ENCODE peak calls at places on chromosomes 4 and X, in five cellular contexts. D is IMR-90, A is endothelial cell of umbilical vein, G is A549, Q is heart right ventricle. Y is an unnamed sample.
A peak's percentile ranks its signal among the peaks of the same experiment; 100 is the strongest.

GRCh38 chrX:110418220-110418856 is 59.7 kb downstream of the RTL9 start:
- DNase-seq in D (peak; percentile 81), A (peak; percentile 30), G (peak; percentile 49), Q (no peak), Y (peak; percentile 60)

GRCh38 chrX:1442724-1443367 is 9.9 kb downstream of the ASMTL start:
- DNase-seq in D (no peak), A (no peak), G (no peak), Q (no peak), Y (peak; percentile 34)

GRCh38 chr4:88162636-88163035 is 4.2 kb upstream of the ABCG2 start:
- DNase-seq in D (no peak), A (peak; percentile 43), G (no peak), Q (no peak), Y (no peak)

GRCh38 chr4:81319657-81320056 is 104.6 kb upstream of the PRKG2 start:
- DNase-seq in D (no peak), A (no peak), G (no peak), Q (no peak), Y (no peak)

GRCh38 chr4:76898949-76899640 is 1.2 kb upstream of the SOWAHB start:
- DNase-seq in D (no peak), A (no peak), G (no peak), Q (no peak), Y (no peak)

GRCh38 chr4:16117164-16117563 is 33.3 kb upstream of the PROM1 start:
- DNase-seq in D (no peak), A (no peak), G (no peak), Q (no peak), Y (no peak)

GRCh38 chr4:33369366-33369899 is 2649.3 kb downstream of the PCDH7 start:
- DNase-seq in D (peak; percentile 12), A (no peak), G (no peak), Q (no peak), Y (no peak)

GRCh38 chrX:106726485-106727437 is at the start of gene RNF128:
- DNase-seq in D (peak; percentile 26), A (no peak), G (peak; percentile 7), Q (peak; percentile 15), Y (peak; percentile 83)

GRCh38 chr4:60891947-60892346 is 308.2 kb upstream of the ADGRL3 start:
- DNase-seq in D (no peak), A (no peak), G (no peak), Q (no peak), Y (no peak)

GRCh38 chr4:46073778-46074177 is 50.1 kb downstream of the GABRG1 start:
- DNase-seq in D (no peak), A (no peak), G (no peak), Q (no peak), Y (no peak)

GRCh38 chr4:108620933-108621905 is 843 bp downstream of the RPL34 start:
- DNase-seq in D (peak; percentile 21), A (peak; percentile 36), G (no peak), Q (no peak), Y (no peak)

GRCh38 chr4:76011700-76012387 is 4.5 kb upstream of the CXCL9 start:
- DNase-seq in D (peak; percentile 91), A (peak; percentile 40), G (no peak), Q (peak; percentile 14), Y (no peak)

GRCh38 chr4:87345139-87345538 is 22.5 kb upstream of the HSD17B13 start:
- DNase-seq in D (no peak), A (no peak), G (no peak), Q (no peak), Y (no peak)

GRCh38 chr4:112652216-112652615 is 15.3 kb downstream of the LARP7 start:
- DNase-seq in D (no peak), A (no peak), G (no peak), Q (no peak), Y (no peak)

GRCh38 chr4:112651641-112652040 is 14.7 kb downstream of the LARP7 start:
- DNase-seq in D (no peak), A (no peak), G (no peak), Q (no peak), Y (no peak)

GRCh38 chr4:112650332-112650731 is 13.4 kb downstream of the LARP7 start:
- DNase-seq in D (no peak), A (no peak), G (no peak), Q (no peak), Y (no peak)

DNA sequence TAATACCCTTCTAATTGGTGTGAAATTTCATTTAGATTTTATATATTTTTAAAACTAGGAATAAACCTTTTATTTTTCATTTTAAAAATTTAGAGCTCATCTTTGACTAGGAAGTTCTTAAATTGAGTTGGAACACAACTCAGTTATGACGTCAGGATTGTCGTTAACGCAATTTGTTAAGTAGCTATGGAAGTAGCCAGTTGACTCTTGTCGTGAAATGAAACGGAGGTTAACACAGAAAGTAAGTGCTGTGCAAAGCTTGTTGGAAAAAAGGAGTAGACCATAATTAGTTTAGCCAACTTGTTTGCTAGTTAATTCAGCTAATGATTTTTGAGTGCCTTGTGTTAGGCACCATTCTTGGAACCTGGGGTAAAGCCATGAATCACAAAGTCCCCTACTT is 18.3 kb downstream of the LARP7 start:
- DNase-seq in D (no peak), A (no peak), G (no peak), Q (no peak), Y (no peak)
- H3K27ac ChIP-seq in D (no peak overlapping the region), A (no peak overlapping the region), G (no peak overlapping the region), Q (no peak overlapping the region), Y (no peak overlapping the region)

GRCh38 chr4:138572007-138572406 is 329.9 kb upstream of the SLC7A11 start:
- DNase-seq in D (peak; percentile 11), A (peak; percentile 9), G (peak; percentile 5), Q (no peak), Y (no peak)

GRCh38 chr4:138577145-138577544 is 335.0 kb upstream of the SLC7A11 start:
- DNase-seq in D (no peak), A (no peak), G (no peak), Q (no peak), Y (no peak)

GRCh38 chr4:138579146-138579545 is 337.0 kb upstream of the SLC7A11 start:
- DNase-seq in D (no peak), A (no peak), G (no peak), Q (no peak), Y (no peak)

GRCh38 chr4:138573246-138573645 is 331.1 kb upstream of the SLC7A11 start:
- DNase-seq in D (peak; percentile 23), A (no peak), G (no peak), Q (no peak), Y (no peak)

DNA sequence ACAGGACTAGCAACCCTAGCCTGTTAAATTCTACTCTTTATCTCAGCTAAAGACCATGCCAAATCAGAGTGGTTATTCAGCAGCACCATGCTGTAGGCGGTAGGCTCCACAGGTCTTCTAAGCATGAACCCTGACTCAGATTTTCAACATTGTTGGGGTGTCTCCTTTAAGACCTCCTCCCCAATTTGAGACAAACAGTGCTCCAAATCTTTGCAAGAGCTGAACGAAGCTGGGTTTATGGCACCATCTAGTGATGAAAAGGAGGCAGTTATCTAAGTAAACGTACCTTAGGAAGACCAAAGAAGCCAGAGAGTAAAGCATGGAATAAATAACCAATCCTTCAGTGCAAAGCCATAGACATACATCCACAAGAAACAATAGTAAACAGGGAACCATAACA is 334.5 kb upstream of the SLC7A11 start:
- DNase-seq in D (peak; percentile 68), A (peak; percentile 57), G (peak; percentile 62), Q (no peak), Y (no peak)
- TF ChIP-seq CTCF in D (peak; percentile 55), A (peak; percentile 53), G (peak; percentile 42), Q (no peak), Y (no peak)

GRCh38 chr4:38132140-38132673 is 172.0 kb downstream of the PTTG2 start:
- DNase-seq in D (peak; percentile 99), A (peak; percentile 92), G (no peak), Q (no peak), Y (no peak)

GRCh38 chr4:38132843-38133662 is 172.9 kb downstream of the PTTG2 start:
- DNase-seq in D (no peak), A (no peak), G (peak; percentile 14), Q (no peak), Y (no peak)

GRCh38 chr4:38130884-38131283 is 170.7 kb downstream of the PTTG2 start:
- DNase-seq in D (no peak), A (no peak), G (no peak), Q (no peak), Y (no peak)

GRCh38 chr4:38129452-38129830 is 169.2 kb downstream of the PTTG2 start:
- DNase-seq in D (no peak), A (no peak), G (no peak), Q (no peak), Y (no peak)

DNA sequence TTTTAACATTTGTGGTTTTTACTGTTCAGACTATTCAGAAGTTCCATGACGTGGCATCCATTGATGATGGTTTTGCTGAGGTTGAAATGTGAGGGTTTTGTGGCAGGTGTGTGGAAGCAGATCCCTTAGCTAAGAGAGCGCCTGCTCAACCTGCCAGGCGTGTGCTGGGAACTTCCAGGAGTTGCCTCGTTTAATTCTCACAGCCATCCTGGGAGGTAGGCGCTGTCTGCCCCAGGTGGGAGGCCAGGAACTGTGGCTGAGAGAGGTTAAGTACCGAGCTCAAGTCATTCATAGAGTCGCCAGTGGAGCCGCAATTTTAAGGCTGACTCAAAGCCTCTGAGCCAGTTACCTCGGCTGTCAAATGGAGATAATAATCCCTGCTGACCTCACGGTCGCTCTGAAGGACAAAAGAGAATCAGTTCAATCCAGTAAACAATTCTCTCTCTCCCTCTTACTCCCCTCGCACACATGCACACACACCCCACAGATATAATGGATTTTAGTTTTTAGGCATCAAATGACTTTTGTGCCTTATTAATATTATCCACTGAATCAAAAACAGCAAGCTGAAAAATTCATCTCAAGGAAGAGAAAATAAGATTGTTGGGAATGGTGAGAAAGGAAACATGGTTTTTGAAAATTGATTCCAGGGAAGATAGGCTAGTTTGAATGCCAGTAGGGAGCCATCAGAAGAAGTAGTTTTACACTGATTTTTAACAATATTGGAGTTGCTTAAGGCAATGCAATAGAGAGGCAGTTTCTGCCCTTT is 171.4 kb downstream of the PTTG2 start:
- DNase-seq in D (no peak), A (peak; percentile 31), G (no peak), Q (no peak), Y (no peak)
- H3K4me3 ChIP-seq in D (no peak overlapping the region), A (no peak overlapping the region), G (no peak overlapping the region), Q (no peak overlapping the region), Y (no peak overlapping the region)

GRCh38 chr4:174120446-174121142 is 162.9 kb downstream of the FBXO8 start:
- DNase-seq in D (peak; percentile 72), A (peak; percentile 65), G (peak; percentile 81), Q (peak; percentile 66), Y (no peak)
- H3K27ac ChIP-seq in D (no peak overlapping the region), A (no peak overlapping the region), G (peak overlapping the region; percentile 41), Q (peak overlapping the region; percentile 65), Y (no peak overlapping the region)

GRCh38 chrX:34810364-34810763 is 132.2 kb upstream of the FAM47B start:
- DNase-seq in D (peak; percentile 60), A (peak; percentile 1), G (no peak), Q (no peak), Y (no peak)

GRCh38 chrX:34805951-34806350 is 136.6 kb upstream of the FAM47B start:
- DNase-seq in D (no peak), A (peak; percentile 52), G (no peak), Q (no peak), Y (no peak)

GRCh38 chrX:34813618-34814017 is 129.0 kb upstream of the FAM47B start:
- DNase-seq in D (peak; percentile 70), A (no peak), G (no peak), Q (no peak), Y (no peak)

GRCh38 chrX:34810911-34811310 is 131.7 kb upstream of the FAM47B start:
- DNase-seq in D (no peak), A (no peak), G (no peak), Q (no peak), Y (no peak)

DNA sequence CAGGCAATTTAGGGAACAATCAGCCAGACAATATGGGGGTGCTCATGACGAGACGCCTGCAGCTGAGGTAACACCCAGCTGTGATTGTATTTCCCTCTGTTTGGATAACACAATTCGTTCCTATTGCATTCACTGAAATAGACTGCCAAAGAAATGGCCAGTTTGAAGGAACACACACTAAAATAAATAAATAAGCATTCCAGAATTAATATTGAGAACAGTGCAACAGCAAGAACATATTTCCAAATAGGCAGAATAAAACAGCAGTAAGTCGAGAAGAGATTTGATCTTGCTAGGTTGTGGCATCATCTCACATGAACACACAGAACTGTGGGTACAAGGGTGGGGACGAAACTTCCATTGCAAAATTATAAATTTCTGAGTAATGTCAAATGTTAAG is 133.5 kb upstream of the FAM47B start:
- DNase-seq in D (no peak), A (no peak), G (no peak), Q (no peak), Y (no peak)
- TF ChIP-seq CTCF in D (no peak), A (no peak), G (no peak), Q (no peak), Y (no peak)